ENCODE peak calls at places on chromosomes 12 and 14, in seven cellular contexts. D is tibial nerve, H is transverse colon, F is left lung, U is H1, Y is pancreas, G is lung. K is an unnamed sample. For H3K9me3, the result is how much of the 10 kb centered on the place peaks cover.

GRCh38 chr12:13937735-13938134 is 43.7 kb downstream of the GRIN2B start:
- DNase-seq in Y (no peak), F (no peak), U (no peak), H (no peak), G (no peak), D (no peak), K (no peak)

GRCh38 chr14:59150990-59151389 is 37.5 kb upstream of the DAAM1 start:
- DNase-seq in U (no peak), D (no peak), Y (no peak), H (no peak), F (no peak), G (no peak), K (no peak)

GRCh38 chr12:38289396-38289795 is 27.2 kb upstream of the ALG10B start:
- DNase-seq in F (no peak), U (no peak), Y (no peak), D (no peak), H (no peak), G (no peak), K (no peak)

GRCh38 chr12:72236071-72236705 is 36.0 kb upstream of the TRHDE start:
- DNase-seq in F (no peak), U (no peak), H (no peak), G (no peak), Y (no peak), D (no peak), K (no peak)

GRCh38 chr14:22844221-22845102 is 8.1 kb downstream of the MMP14 start:
- DNase-seq in H (no peak), F (no peak), D (no peak), Y (no peak), U (no peak), G (no peak), K (no peak)

GRCh38 chr12:19779393-19780056 is 340.2 kb downstream of the AEBP2 start:
- DNase-seq in H (no peak), G (no peak), U (no peak), D (no peak), F (peak), Y (no peak), K (peak)

GRCh38 chr14:46580941-46581671 is 70.5 kb downstream of the RPL10L start:
- DNase-seq in F (no peak), H (peak), G (no peak), U (peak), Y (no peak), D (no peak), K (no peak)

GRCh38 chr12:120496353-120497340 is 734 bp downstream of the DYNLL1 start:
- DNase-seq in F (peak), H (peak), U (no peak), D (peak), G (peak), Y (peak), K (peak)

GRCh38 chr12:97456792-97457191 is 5.8 kb upstream of the RMST start:
- DNase-seq in U (no peak), Y (no peak), G (no peak), F (no peak), H (no peak), D (no peak), K (no peak)
- H3K27ac ChIP-seq in U (no peak), Y (no peak), G (no peak), F (no peak), H (no peak), D (no peak), K (no peak)

DNA sequence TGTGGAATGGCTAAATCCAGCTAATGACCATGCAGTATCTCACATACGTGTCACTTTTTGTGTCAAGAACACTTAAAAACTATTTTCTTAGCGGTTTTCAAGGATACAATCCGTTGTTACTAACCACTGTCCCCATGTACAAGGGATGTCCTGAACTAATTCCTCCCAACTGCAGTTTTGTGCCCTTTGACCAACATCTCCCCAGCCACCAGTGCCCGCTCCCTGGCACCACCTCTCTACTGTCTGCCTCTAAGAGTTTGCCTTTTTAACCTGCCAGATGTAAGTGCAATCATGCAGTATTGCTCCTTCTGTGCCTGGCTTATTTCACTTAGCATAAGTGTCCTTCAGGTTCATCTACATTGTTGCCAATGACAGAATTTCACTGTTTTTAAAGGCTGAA is 315.7 kb downstream of the TMEM121 start:
- DNase-seq in F (no peak), U (no peak), Y (no peak), D (no peak), G (no peak), H (no peak), K (no peak)
- H3K9me3 ChIP-seq in F (under half), U (half or more), Y (under half), D (under half), G (under half), H (under half), K (under half)

GRCh38 chr12:121788176-121788818 is 5.2 kb downstream of the RHOF start:
- DNase-seq in Y (no peak), D (no peak), H (peak), U (no peak), G (no peak), F (no peak), K (no peak)
- H3K4me3 ChIP-seq in Y (no peak), D (no peak), H (no peak), U (no peak), G (no peak), F (no peak), K (no peak)

GRCh38 chr12:6426882-6427671 is 17.7 kb upstream of the CD27 start:
- DNase-seq in G (no peak), H (peak), F (no peak), Y (no peak), D (no peak), U (no peak), K (no peak)
- H3K27ac ChIP-seq in G (no peak), H (peak), F (no peak), Y (no peak), D (peak), U (no peak), K (no peak)

GRCh38 chr12:46504494-46504893 is 131.9 kb upstream of the SLC38A2 start:
- DNase-seq in F (no peak), U (no peak), G (no peak), H (no peak), D (no peak), Y (no peak), K (no peak)
- H3K9me3 ChIP-seq in F (under half), U (under half), G (under half), H (under half), D (under half), Y (under half), K (under half)

GRCh38 chr12:52542785-52543318 is 10.1 kb downstream of the KRT71 start:
- DNase-seq in H (no peak), U (no peak), F (no peak), Y (no peak), G (no peak), D (no peak), K (no peak)
- H3K4me3 ChIP-seq in H (no peak), U (no peak), F (no peak), Y (no peak), G (no peak), D (no peak), K (no peak)

GRCh38 chr14:24082411-24083080 is 11.2 kb downstream of the CPNE6 start:
- DNase-seq in Y (no peak), H (no peak), U (no peak), D (no peak), F (peak), G (no peak), K (no peak)

GRCh38 chr14:24080142-24080530 is 8.8 kb downstream of the CPNE6 start:
- DNase-seq in U (no peak), H (no peak), Y (no peak), F (peak), G (no peak), D (no peak), K (no peak)

GRCh38 chr14:24083462-24083861 is 10.6 kb upstream of the PCK2 start:
- DNase-seq in G (no peak), F (no peak), H (no peak), D (no peak), U (no peak), Y (no peak), K (no peak)

GRCh38 chr14:24080888-24081738 is 9.8 kb downstream of the CPNE6 start:
- DNase-seq in H (peak), Y (peak), G (peak), U (no peak), F (peak), D (no peak), K (peak)

GRCh38 chr14:24081739-24082204 is 10.4 kb downstream of the CPNE6 start:
- DNase-seq in D (no peak), H (no peak), U (no peak), Y (no peak), F (no peak), G (no peak), K (no peak)
- H3K27ac ChIP-seq in D (peak), H (peak), U (no peak), Y (peak), F (peak), G (no peak), K (no peak)

GRCh38 chr14:104271394-104271793 is 133.0 kb downstream of the KIF26A start:
- DNase-seq in F (no peak), U (no peak), D (no peak), G (no peak), H (no peak), Y (no peak), K (no peak)

GRCh38 chr14:104266643-104267575 is 128.5 kb downstream of the KIF26A start:
- DNase-seq in D (no peak), F (peak), Y (no peak), U (no peak), G (no peak), H (no peak), K (no peak)

GRCh38 chr14:104268295-104268694 is 129.9 kb downstream of the KIF26A start:
- DNase-seq in Y (no peak), U (no peak), G (no peak), H (no peak), D (no peak), F (no peak), K (no peak)

GRCh38 chr14:104267895-104268294 is 129.5 kb downstream of the KIF26A start:
- DNase-seq in F (peak), D (no peak), H (peak), U (no peak), G (no peak), Y (no peak), K (no peak)

DNA sequence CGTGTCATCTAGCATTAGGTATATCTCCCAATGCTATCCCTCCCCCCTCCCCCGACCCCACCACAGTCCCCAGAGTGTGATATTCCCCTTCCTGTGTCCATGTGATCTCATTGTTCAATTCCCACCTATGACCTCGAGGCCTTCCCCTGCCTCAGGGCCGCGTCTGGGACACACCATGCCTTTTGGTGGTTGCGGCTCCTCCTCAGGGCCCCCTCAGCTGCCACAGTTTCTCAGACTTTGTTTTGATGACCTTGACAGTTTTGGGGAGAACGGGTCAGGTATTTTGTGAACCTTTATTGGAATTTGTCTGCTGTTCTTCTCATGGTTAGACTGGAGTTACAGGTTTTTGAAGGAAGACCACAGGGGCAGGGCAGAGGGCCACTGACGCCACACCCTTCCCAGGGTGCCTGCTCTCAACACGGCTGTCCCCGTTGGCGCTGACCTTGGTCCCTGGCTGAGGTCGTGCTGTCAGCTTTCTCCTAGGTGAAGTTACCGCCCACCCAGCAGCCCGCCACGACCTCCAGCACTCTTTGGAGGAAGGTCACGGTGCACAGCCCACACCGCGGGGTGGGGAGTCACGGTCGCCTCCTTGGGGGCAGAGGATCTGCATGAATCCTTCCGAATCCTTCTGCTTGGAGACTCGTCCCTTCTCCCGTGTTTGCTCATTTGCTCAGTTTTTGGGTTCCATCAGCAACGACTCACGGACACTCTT is 130.5 kb downstream of the KIF26A start:
- DNase-seq in H (peak), U (no peak), D (no peak), G (no peak), Y (no peak), F (peak), K (no peak)
- H3K9me3 ChIP-seq in H (under half), U (under half), D (under half), G (under half), Y (under half), F (under half), K (under half)

DNA sequence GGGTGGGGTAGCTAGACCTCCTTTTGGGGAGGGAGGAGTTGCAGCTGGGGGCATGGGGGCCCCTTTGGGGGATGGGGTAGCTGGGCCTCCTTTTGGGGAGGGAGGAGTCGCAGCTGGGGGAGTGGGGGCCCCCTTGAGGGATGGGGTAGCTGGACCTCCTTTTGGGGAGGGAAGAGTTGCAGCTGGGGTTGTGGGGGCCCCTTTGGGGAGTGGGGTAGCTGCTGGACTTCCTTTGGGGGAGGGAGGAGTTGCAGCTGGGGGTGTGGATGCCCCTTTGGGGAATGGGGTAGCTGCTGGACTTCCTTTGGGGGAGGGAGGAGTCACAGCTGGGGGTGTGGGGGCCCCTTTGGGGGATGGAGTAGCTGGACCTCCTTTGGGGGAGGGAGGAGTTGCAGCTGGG is 6.9 kb downstream of the NACA start:
- DNase-seq in G (no peak), U (no peak), F (peak), Y (no peak), D (no peak), H (no peak), K (no peak)
- H3K4me3 ChIP-seq in G (no peak), U (no peak), F (no peak), Y (no peak), D (no peak), H (no peak), K (no peak)

K was measured in heart right ventricle.